ENCODE peak calls at places on chromosomes 16 and 17, in seven cellular contexts. V, D, J, O, Q, E and R are unnamed samples. For H4K20me1, the result is how much of the 10 kb centered on the place peaks cover.

GRCh38 chr16:85495259-85495658 is 117.9 kb upstream of the GSE1 start:
- DNase-seq in D (no peak), O (no peak), E (no peak), Q (no peak), J (no peak), V (no peak), R (no peak)

GRCh38 chr16:10738231-10739077 is 5.2 kb upstream of the NUBP1 start:
- DNase-seq in E (peak), D (peak), J (peak), Q (peak), O (peak), V (peak), R (peak)

GRCh38 chr16:56649820-56650219 is 1.9 kb upstream of the MT1B start:
- DNase-seq in Q (no peak), D (no peak), V (no peak), E (no peak), J (no peak), O (no peak), R (no peak)

GRCh38 chr16:69243479-69243878 is 56.5 kb downstream of the SNTB2 start:
- DNase-seq in O (no peak), D (peak), V (peak), E (peak), J (no peak), Q (no peak), R (no peak)

GRCh38 chr16:4392382-4393242 is 21.0 kb downstream of the VASN start:
- DNase-seq in O (no peak), J (peak), V (peak), Q (no peak), D (peak), E (peak), R (no peak)

GRCh38 chr17:59149051-59149450 is 5.9 kb downstream of the SKA2 start:
- DNase-seq in O (no peak), V (no peak), D (peak), J (no peak), Q (peak), E (peak), R (no peak)

GRCh38 chr17:61411114-61411943 is 11.7 kb downstream of the TBX2 start:
- DNase-seq in E (peak), D (peak), O (no peak), J (peak), V (peak), Q (peak), R (peak)

GRCh38 chr17:77322284-77322533 is 181.4 kb downstream of the SEC14L1 start:
- DNase-seq in Q (no peak), D (no peak), V (no peak), E (no peak), J (no peak), O (no peak), R (no peak)

GRCh38 chr16:64858076-64858475 is 263.8 kb downstream of the CDH11 start:
- DNase-seq in D (peak), O (no peak), J (no peak), Q (no peak), V (peak), E (peak), R (no peak)

GRCh38 chr16:56932588-56933265 is 785 bp downstream of the HERPUD1 start:
- DNase-seq in D (peak), E (peak), V (peak), Q (peak), J (peak), O (no peak), R (peak)

GRCh38 chr16:24685539-24686432 is 43.7 kb upstream of the TNRC6A start:
- DNase-seq in D (peak), Q (peak), O (no peak), J (peak), V (peak), E (peak), R (no peak)

GRCh38 chr16:84520778-84521770 is 16.6 kb upstream of the MEAK7 start:
- DNase-seq in V (no peak), E (no peak), D (no peak), Q (no peak), O (no peak), J (no peak), R (no peak)

GRCh38 chr17:81666092-81666341 is 388 bp downstream of the OXLD1 start:
- DNase-seq in Q (no peak), E (peak), D (peak), J (peak), O (no peak), V (no peak), R (peak)

GRCh38 chr17:77375917-77376651 is 235.3 kb downstream of the SEC14L1 start:
- DNase-seq in Q (no peak), J (no peak), O (no peak), V (peak), E (peak), D (peak), R (no peak)

GRCh38 chr17:17751489-17751995 is 70.3 kb downstream of the RAI1 start:
- DNase-seq in D (peak), O (no peak), V (no peak), Q (peak), E (no peak), J (no peak), R (peak)

GRCh38 chr17:41308918-41309359 is at the start of gene KRTAP16-1:
- DNase-seq in Q (no peak), D (no peak), E (no peak), O (no peak), J (no peak), V (no peak), R (no peak)

GRCh38 chr17:41499714-41500113 is 5.7 kb downstream of the KRT13 start:
- DNase-seq in J (no peak), O (no peak), Q (no peak), V (no peak), D (no peak), E (no peak), R (no peak)

GRCh38 chr16:31430380-31431052 is 2.4 kb upstream of the COX6A2 start:
- DNase-seq in V (no peak), D (no peak), Q (no peak), O (no peak), E (no peak), J (peak), R (no peak)

GRCh38 chr17:44959821-44960523 is 8.1 kb downstream of the C1QL1 start:
- DNase-seq in J (peak), D (no peak), O (no peak), E (no peak), V (no peak), Q (no peak), R (no peak)

GRCh38 chr16:89982318-89982717 is 33.8 kb downstream of the DEF8 start:
- DNase-seq in E (no peak), J (no peak), O (no peak), Q (no peak), V (no peak), D (no peak), R (no peak)

GRCh38 chr17:46898860-46899259 is 24.1 kb upstream of the GOSR2 start:
- DNase-seq in O (no peak), Q (no peak), J (no peak), V (no peak), E (no peak), D (no peak), R (no peak)

GRCh38 chr17:15382866-15383265 is 41.5 kb upstream of the TEKT3 start:
- DNase-seq in D (no peak), E (no peak), J (no peak), Q (no peak), V (no peak), O (no peak), R (no peak)

GRCh38 chr17:74324521-74324920 is 1.5 kb upstream of the KIF19 start:
- DNase-seq in J (no peak), O (no peak), D (no peak), E (no peak), V (no peak), Q (no peak), R (no peak)

GRCh38 chr17:69287168-69287567 is 39.8 kb downstream of the ABCA5 start:
- DNase-seq in V (peak), Q (no peak), D (peak), O (no peak), J (no peak), E (peak), R (no peak)

GRCh38 chr16:49158029-49158642 is 123.5 kb downstream of the CBLN1 start:
- DNase-seq in V (no peak), D (peak), Q (no peak), O (no peak), J (peak), E (peak), R (peak)

GRCh38 chr17:17035920-17036319 is 6.3 kb upstream of the MPRIP start:
- DNase-seq in J (no peak), E (no peak), O (no peak), D (no peak), Q (no peak), V (no peak), R (no peak)

GRCh38 chr17:19551148-19551547 is 17.5 kb downstream of the SLC47A1 start:
- DNase-seq in E (no peak), O (no peak), J (no peak), D (no peak), V (no peak), Q (no peak), R (no peak)

GRCh38 chr16:70437582-70438324 is 1.1 kb downstream of the ST3GAL2 start:
- DNase-seq in E (peak), V (peak), D (peak), O (no peak), Q (peak), J (peak), R (peak)

GRCh38 chr17:79045001-79045729 is 21.2 kb downstream of the C1QTNF1 start:
- DNase-seq in O (no peak), J (no peak), E (no peak), Q (no peak), D (no peak), V (no peak), R (no peak)

GRCh38 chr16:12869681-12870427 is 31.5 kb upstream of the SHISA9 start:
- DNase-seq in E (no peak), D (no peak), O (no peak), V (no peak), Q (no peak), J (no peak), R (no peak)

GRCh38 chr16:12868788-12869187 is 32.6 kb upstream of the SHISA9 start:
- DNase-seq in J (no peak), Q (no peak), V (no peak), O (no peak), D (no peak), E (no peak), R (no peak)

GRCh38 chr16:12871784-12872183 is 29.6 kb upstream of the SHISA9 start:
- DNase-seq in V (no peak), J (no peak), D (no peak), O (no peak), Q (no peak), E (no peak), R (peak)

GRCh38 chr16:12866981-12867551 is 34.3 kb upstream of the SHISA9 start:
- DNase-seq in J (no peak), E (no peak), V (no peak), Q (no peak), O (no peak), D (no peak), R (no peak)

GRCh38 chr16:12868169-12868568 is 33.2 kb upstream of the SHISA9 start:
- DNase-seq in O (no peak), V (no peak), J (no peak), E (no peak), Q (no peak), D (no peak), R (peak)
- H4K20me1 ChIP-seq in O (under half), V (under half), J (under half), E (under half), Q (under half), D (under half), R (under half)

GRCh38 chr16:8847623-8848022 is 21.2 kb downstream of the CARHSP1 start:
- DNase-seq in E (no peak), V (no peak), O (no peak), Q (no peak), D (no peak), J (no peak), R (no peak)

GRCh38 chr16:8849411-8850011 is 19.3 kb downstream of the CARHSP1 start:
- DNase-seq in V (peak), O (no peak), D (peak), J (no peak), Q (no peak), E (no peak), R (no peak)

GRCh38 chr16:8850279-8850885 is 18.4 kb downstream of the CARHSP1 start:
- DNase-seq in D (peak), J (no peak), O (no peak), V (peak), Q (peak), E (peak), R (no peak)

GRCh38 chr16:8848231-8848938 is 20.4 kb downstream of the CARHSP1 start:
- DNase-seq in Q (no peak), J (no peak), O (no peak), V (no peak), D (no peak), E (no peak), R (no peak)

DNA sequence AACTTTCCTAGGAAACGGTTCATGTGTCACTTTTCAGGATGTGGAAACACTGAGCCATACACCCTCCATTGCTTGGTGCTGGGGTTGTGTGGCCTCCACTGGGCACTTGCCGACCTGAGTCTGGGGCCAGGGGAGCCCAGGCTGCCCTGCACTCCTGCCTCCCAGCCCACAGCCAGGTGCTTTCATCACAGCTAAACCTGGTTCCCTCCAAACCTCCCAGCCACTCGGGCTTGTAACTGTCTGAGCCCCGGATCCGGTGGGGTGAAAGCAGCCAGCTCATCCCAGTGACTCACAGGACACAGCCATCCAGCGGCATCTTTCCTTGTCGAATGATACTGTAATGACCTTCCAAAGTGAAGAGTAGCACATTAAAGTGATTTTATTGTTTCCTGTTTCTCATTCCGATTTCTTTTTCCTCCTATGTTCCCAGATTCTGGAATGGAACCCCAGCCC is 19.8 kb downstream of the CARHSP1 start:
- DNase-seq in Q (no peak), E (peak), J (no peak), O (no peak), D (peak), V (peak), R (no peak)
- H4K20me1 ChIP-seq in Q (under half), E (half or more), J (under half), O (under half), D (under half), V (half or more), R (under half)

GRCh38 chr17:66522591-66523272 is 220.3 kb downstream of the PRKCA start:
- DNase-seq in J (no peak), D (peak), V (peak), E (peak), Q (no peak), O (no peak), R (no peak)

GRCh38 chr17:66525338-66525737 is 222.9 kb downstream of the PRKCA start:
- DNase-seq in O (no peak), Q (no peak), D (no peak), E (no peak), V (no peak), J (no peak), R (no peak)

GRCh38 chr17:66524848-66525247 is 222.4 kb downstream of the PRKCA start:
- DNase-seq in V (no peak), O (no peak), J (no peak), D (no peak), Q (no peak), E (no peak), R (no peak)

GRCh38 chr17:66520986-66521385 is 218.6 kb downstream of the PRKCA start:
- DNase-seq in D (no peak), V (no peak), O (no peak), E (no peak), J (no peak), Q (no peak), R (no peak)

GRCh38 chr17:66523378-66524174 is 221.2 kb downstream of the PRKCA start:
- DNase-seq in J (no peak), V (peak), O (no peak), E (peak), Q (no peak), D (peak), R (no peak)
- H4K20me1 ChIP-seq in J (under half), V (under half), O (under half), E (under half), Q (under half), D (under half), R (under half)

GRCh38 chr17:48599373-48599772 is 5.4 kb downstream of the HOXB6 start:
- DNase-seq in V (no peak), O (no peak), E (no peak), Q (no peak), D (no peak), J (no peak), R (no peak)
- H4K20me1 ChIP-seq in V (under half), O (under half), E (under half), Q (under half), D (under half), J (half or more), R (under half)

DNA sequence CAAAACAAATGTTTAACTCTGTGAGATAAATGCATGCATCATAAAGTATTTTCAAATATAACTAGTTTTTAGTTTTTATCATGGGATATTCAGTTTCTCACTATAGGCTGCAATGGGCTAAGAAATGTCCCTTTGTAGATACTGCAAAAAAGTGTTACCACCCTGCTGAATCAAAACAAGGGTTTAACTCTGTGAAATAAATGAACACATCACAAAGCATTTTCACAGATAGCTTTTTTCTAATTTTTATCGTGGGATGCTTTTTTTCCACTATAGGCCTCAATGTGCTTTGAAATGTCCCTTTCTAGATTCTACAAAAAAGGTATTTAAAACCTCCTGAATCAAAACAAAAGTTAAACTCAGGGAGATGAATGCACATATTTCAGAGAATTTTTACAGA is 541.1 kb downstream of the KCNJ18 start:
- DNase-seq in J (no peak), E (no peak), D (no peak), O (no peak), Q (no peak), V (no peak), R (peak)
- H4K20me1 ChIP-seq in J (under half), E (under half), D (under half), O (under half), Q (under half), V (under half), R (under half)

GRCh38 chr16:81678326-81679095 is 100.6 kb upstream of the PLCG2 start:
- DNase-seq in D (no peak), E (no peak), Q (peak), J (no peak), V (no peak), O (no peak), R (no peak)
- H4K20me1 ChIP-seq in D (under half), E (under half), Q (under half), J (under half), V (half or more), O (under half), R (under half)

GRCh38 chr17:6610011-6610410 is 30.5 kb downstream of the KIAA0753 start:
- DNase-seq in Q (no peak), J (no peak), E (peak), V (peak), O (no peak), D (no peak), R (no peak)
- H4K20me1 ChIP-seq in Q (under half), J (under half), E (under half), V (under half), O (under half), D (under half), R (under half)